ENCODE peak calls at places on chromosomes 7 and 10, in four cellular contexts. Z is foreskin fibroblast, R is fibroblast of the aortic adventitia, A is choroid plexus epithelial cell. E is an unnamed sample.

GRCh38 chr7:29207469-29207868 is 12.9 kb downstream of the CHN2 start:
- DNase-seq in R (no peak), Z (no peak), A (peak), E (peak)

GRCh38 chr7:50507898-50508470 is 57.2 kb downstream of the DDC start:
- DNase-seq in A (no peak), Z (no peak), R (no peak), E (peak)

GRCh38 chr7:22194633-22195273 is 162.2 kb downstream of the RAPGEF5 start:
- DNase-seq in Z (no peak), A (no peak), R (no peak), E (no peak)

GRCh38 chr10:58508316-58508715 is 4.4 kb upstream of the BICC1 start:
- DNase-seq in Z (peak), A (peak), R (peak), E (no peak)

GRCh38 chr10:28480566-28480965 is 52.4 kb upstream of the WAC start:
- DNase-seq in R (no peak), A (no peak), Z (no peak), E (no peak)

GRCh38 chr7:135147899-135148721 is at the start of gene TMEM140:
- DNase-seq in Z (no peak), R (peak), A (peak), E (peak)

GRCh38 chr10:126844406-126844805 is 60.8 kb upstream of the DOCK1 start:
- DNase-seq in R (no peak), A (peak), Z (no peak), E (no peak)

GRCh38 chr7:99573257-99573656 is 14.8 kb downstream of the ZNF655 start:
- DNase-seq in Z (no peak), R (no peak), A (no peak), E (no peak)

GRCh38 chr10:66925896-66926719 is at the start of gene LRRTM3:
- DNase-seq in A (peak), Z (peak), R (peak), E (peak)
- H3K4me3 ChIP-seq in A (peak), Z (no peak), R (peak), E (no peak)

DNA sequence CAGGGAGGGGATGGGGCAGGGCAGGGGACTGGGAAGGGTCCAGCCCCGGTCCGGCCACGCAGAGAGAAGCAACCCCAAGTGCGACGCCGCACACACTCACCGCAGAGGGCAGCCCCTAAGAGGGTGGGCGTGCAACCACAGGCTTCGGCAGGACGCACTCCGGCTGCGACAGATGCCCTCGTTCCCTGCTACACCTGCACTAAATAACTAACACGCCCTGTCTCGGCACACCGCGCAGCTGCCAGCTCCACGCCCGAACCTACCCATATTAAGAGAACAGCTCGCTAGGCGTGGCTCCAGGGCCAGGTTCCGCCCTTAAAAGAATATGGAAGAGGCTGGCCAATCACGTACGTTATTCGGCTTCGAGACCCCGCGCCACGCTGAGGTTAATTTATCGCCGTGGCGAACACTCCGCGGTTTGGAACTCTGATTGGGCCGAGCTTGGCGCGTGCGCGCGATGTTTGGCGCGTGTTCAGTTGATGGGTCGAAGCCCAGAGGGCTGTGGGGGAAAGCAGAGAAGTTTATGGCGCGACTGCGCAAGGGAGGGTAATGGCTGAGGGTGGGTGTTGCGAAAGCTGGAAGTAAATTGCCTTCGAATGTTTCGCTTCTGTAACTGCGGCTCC is 91.1 kb downstream of the OR13A1 start:
- DNase-seq in R (no peak), A (no peak), Z (no peak), E (no peak)
- H3K4me3 ChIP-seq in R (no peak), A (no peak), Z (no peak), E (no peak)

GRCh38 chr7:98211221-98211675 is at the start of gene BHLHA15:
- DNase-seq in A (no peak), R (no peak), Z (peak), E (no peak)
- H3K4me3 ChIP-seq in A (peak), R (peak), Z (peak), E (no peak)

GRCh38 chr10:71771204-71771603 is 2.1 kb downstream of the VSIR start:
- DNase-seq in R (no peak), Z (no peak), A (no peak), E (no peak)
- H3K4me3 ChIP-seq in R (no peak), Z (peak), A (no peak), E (no peak)

GRCh38 chr10:103452714-103453230 is 602 bp upstream of the CALHM2 start:
- DNase-seq in R (peak), A (peak), Z (no peak), E (no peak)
- H3K4me3 ChIP-seq in R (peak), A (peak), Z (peak), E (no peak)

DNA sequence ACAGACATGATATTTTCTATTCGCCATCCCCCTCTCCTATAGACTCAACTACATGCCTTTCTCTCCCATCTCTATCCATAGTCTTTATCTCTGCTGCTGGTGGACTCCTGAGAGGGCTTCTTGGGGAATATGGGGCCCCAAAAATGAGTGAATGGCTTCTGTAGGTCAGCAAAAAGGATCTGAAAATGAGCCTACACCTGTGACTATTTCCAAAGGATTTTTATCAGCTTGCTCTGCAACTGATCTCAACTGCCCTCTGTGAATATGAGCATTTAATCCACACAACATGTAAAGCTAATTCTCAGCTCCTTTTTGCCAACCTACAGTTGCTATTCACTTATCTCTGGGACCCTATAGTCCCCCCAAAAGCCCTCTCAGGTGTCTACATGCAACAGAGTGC is 36.2 kb downstream of the PRSS2 start:
- DNase-seq in A (no peak), Z (no peak), R (no peak), E (no peak)
- H3K4me3 ChIP-seq in A (no peak), Z (no peak), R (no peak), E (no peak)